ENCODE peak calls at places on chromosomes 7 and 10, in six cellular contexts. One of them, this sample, is unnamed.

GRCh38 chr7:36851382-36851781 is 127.1 kb upstream of the AOAH start:
- DNase-seq in HFF-Myc: no peak
- DNase-seq in type B pancreatic cell: no peak
- DNase-seq in colonic mucosa: no peak
- DNase-seq in GM12878: no peak
- DNase-seq in thoracic aorta: no peak
- DNase-seq in this sample: no peak

GRCh38 chr7:618539-619355 is 99.1 kb upstream of the PDGFA start:
- DNase-seq in HFF-Myc: no peak
- DNase-seq in type B pancreatic cell: no peak
- DNase-seq in colonic mucosa: peak
- DNase-seq in GM12878: no peak
- DNase-seq in thoracic aorta: no peak
- DNase-seq in this sample: peak

GRCh38 chr10:93417264-93417663 is 64.9 kb downstream of the MYOF start:
- DNase-seq in HFF-Myc: no peak
- DNase-seq in type B pancreatic cell: no peak
- DNase-seq in colonic mucosa: no peak
- DNase-seq in GM12878: no peak
- DNase-seq in thoracic aorta: no peak
- DNase-seq in this sample: no peak

GRCh38 chr10:110005716-110006115 is 2.1 kb upstream of the ADD3 start:
- DNase-seq in HFF-Myc: no peak
- DNase-seq in type B pancreatic cell: no peak
- DNase-seq in colonic mucosa: peak
- DNase-seq in GM12878: no peak
- DNase-seq in thoracic aorta: no peak
- DNase-seq in this sample: no peak

GRCh38 chr7:108367946-108368345 is 88.3 kb downstream of the NRCAM start:
- DNase-seq in HFF-Myc: no peak
- DNase-seq in type B pancreatic cell: no peak
- DNase-seq in colonic mucosa: no peak
- DNase-seq in GM12878: no peak
- DNase-seq in thoracic aorta: no peak
- DNase-seq in this sample: no peak

GRCh38 chr10:33676606-33677005 is 342.1 kb upstream of the NRP1 start:
- DNase-seq in HFF-Myc: no peak
- DNase-seq in type B pancreatic cell: no peak
- DNase-seq in colonic mucosa: no peak
- DNase-seq in GM12878: no peak
- DNase-seq in thoracic aorta: no peak
- DNase-seq in this sample: no peak

GRCh38 chr10:79027147-79028055 is 41.4 kb upstream of the ZMIZ1 start:
- DNase-seq in HFF-Myc: no peak
- DNase-seq in type B pancreatic cell: no peak
- DNase-seq in colonic mucosa: no peak
- DNase-seq in GM12878: no peak
- DNase-seq in thoracic aorta: no peak
- DNase-seq in this sample: peak

GRCh38 chr10:78224602-78225001 is 190.9 kb downstream of the RPS24 start:
- DNase-seq in HFF-Myc: no peak
- DNase-seq in type B pancreatic cell: no peak
- DNase-seq in colonic mucosa: no peak
- DNase-seq in GM12878: no peak
- DNase-seq in thoracic aorta: no peak
- DNase-seq in this sample: no peak

GRCh38 chr7:82393821-82394220 is 49.8 kb downstream of the CACNA2D1 start:
- DNase-seq in HFF-Myc: no peak
- DNase-seq in type B pancreatic cell: no peak
- DNase-seq in colonic mucosa: no peak
- DNase-seq in GM12878: no peak
- DNase-seq in thoracic aorta: no peak
- DNase-seq in this sample: no peak

GRCh38 chr7:27605283-27605682 is 57.4 kb downstream of the HIBADH start:
- DNase-seq in HFF-Myc: no peak
- DNase-seq in type B pancreatic cell: no peak
- DNase-seq in colonic mucosa: no peak
- DNase-seq in GM12878: no peak
- DNase-seq in thoracic aorta: no peak
- DNase-seq in this sample: no peak

GRCh38 chr10:70780370-70780760 is 4.8 kb downstream of the TBATA start:
- DNase-seq in HFF-Myc: no peak
- DNase-seq in type B pancreatic cell: no peak
- DNase-seq in colonic mucosa: no peak
- DNase-seq in GM12878: no peak
- DNase-seq in thoracic aorta: no peak
- DNase-seq in this sample: no peak

GRCh38 chr7:140275069-140275961 is 98.5 kb upstream of the KDM7A start:
- DNase-seq in HFF-Myc: no peak
- DNase-seq in type B pancreatic cell: no peak
- DNase-seq in colonic mucosa: no peak
- DNase-seq in GM12878: no peak
- DNase-seq in thoracic aorta: no peak
- DNase-seq in this sample: no peak

GRCh38 chr7:86025807-86026206 is 617.9 kb upstream of the GRM3 start:
- DNase-seq in HFF-Myc: no peak
- DNase-seq in type B pancreatic cell: no peak
- DNase-seq in colonic mucosa: no peak
- DNase-seq in GM12878: no peak
- DNase-seq in thoracic aorta: no peak
- DNase-seq in this sample: no peak

GRCh38 chr7:154996756-154997155 is 6.2 kb downstream of the PAXIP1 start:
- DNase-seq in HFF-Myc: no peak
- DNase-seq in type B pancreatic cell: no peak
- DNase-seq in colonic mucosa: no peak
- DNase-seq in GM12878: no peak
- DNase-seq in thoracic aorta: no peak
- DNase-seq in this sample: no peak

GRCh38 chr10:99621454-99622246 is 1.4 kb upstream of the SLC25A28 start:
- DNase-seq in HFF-Myc: no peak
- DNase-seq in type B pancreatic cell: no peak
- DNase-seq in colonic mucosa: no peak
- DNase-seq in GM12878: no peak
- DNase-seq in thoracic aorta: no peak
- DNase-seq in this sample: no peak

GRCh38 chr7:128404143-128404681 is 5.6 kb downstream of the IMPDH1 start:
- DNase-seq in HFF-Myc: no peak
- DNase-seq in type B pancreatic cell: no peak
- DNase-seq in colonic mucosa: peak
- DNase-seq in GM12878: no peak
- DNase-seq in thoracic aorta: no peak
- DNase-seq in this sample: peak
- TF ChIP-seq CTCF in HFF-Myc: no peak
- TF ChIP-seq CTCF in type B pancreatic cell: no peak
- TF ChIP-seq CTCF in colonic mucosa: no peak
- TF ChIP-seq CTCF in GM12878: no peak
- TF ChIP-seq CTCF in thoracic aorta: no peak
- TF ChIP-seq CTCF in this sample: no peak

GRCh38 chr7:47579458-47579857 is 2.5 kb downstream of the TNS3 start:
- DNase-seq in HFF-Myc: no peak
- DNase-seq in type B pancreatic cell: no peak
- DNase-seq in colonic mucosa: no peak
- DNase-seq in GM12878: no peak
- DNase-seq in thoracic aorta: no peak
- DNase-seq in this sample: no peak

GRCh38 chr7:47581821-47582747 is at the start of gene TNS3:
- DNase-seq in HFF-Myc: no peak
- DNase-seq in type B pancreatic cell: peak
- DNase-seq in colonic mucosa: no peak
- DNase-seq in GM12878: no peak
- DNase-seq in thoracic aorta: no peak
- DNase-seq in this sample: no peak

GRCh38 chr7:47581442-47581820 is 480 bp downstream of the TNS3 start:
- DNase-seq in HFF-Myc: no peak
- DNase-seq in type B pancreatic cell: peak
- DNase-seq in colonic mucosa: peak
- DNase-seq in GM12878: no peak
- DNase-seq in thoracic aorta: no peak
- DNase-seq in this sample: no peak

GRCh38 chr7:47580175-47580701 is 1.7 kb downstream of the TNS3 start:
- DNase-seq in HFF-Myc: no peak
- DNase-seq in type B pancreatic cell: no peak
- DNase-seq in colonic mucosa: peak
- DNase-seq in GM12878: no peak
- DNase-seq in thoracic aorta: no peak
- DNase-seq in this sample: no peak

GRCh38 chr7:47580811-47581331 is 1.0 kb downstream of the TNS3 start:
- DNase-seq in HFF-Myc: no peak
- DNase-seq in type B pancreatic cell: no peak
- DNase-seq in colonic mucosa: no peak
- DNase-seq in GM12878: no peak
- DNase-seq in thoracic aorta: no peak
- DNase-seq in this sample: no peak
- TF ChIP-seq CTCF in HFF-Myc: no peak
- TF ChIP-seq CTCF in type B pancreatic cell: no peak
- TF ChIP-seq CTCF in colonic mucosa: no peak
- TF ChIP-seq CTCF in GM12878: no peak
- TF ChIP-seq CTCF in thoracic aorta: no peak
- TF ChIP-seq CTCF in this sample: peak

GRCh38 chr7:153012203-153012602 is 252.7 kb downstream of the ACTR3B start:
- DNase-seq in HFF-Myc: no peak
- DNase-seq in type B pancreatic cell: no peak
- DNase-seq in colonic mucosa: no peak
- DNase-seq in GM12878: no peak
- DNase-seq in thoracic aorta: no peak
- DNase-seq in this sample: no peak

GRCh38 chr7:153022796-153023592 is 263.4 kb downstream of the ACTR3B start:
- DNase-seq in HFF-Myc: no peak
- DNase-seq in type B pancreatic cell: no peak
- DNase-seq in colonic mucosa: no peak
- DNase-seq in GM12878: no peak
- DNase-seq in thoracic aorta: no peak
- DNase-seq in this sample: no peak

GRCh38 chr7:153021542-153021941 is 262.0 kb downstream of the ACTR3B start:
- DNase-seq in HFF-Myc: no peak
- DNase-seq in type B pancreatic cell: no peak
- DNase-seq in colonic mucosa: no peak
- DNase-seq in GM12878: no peak
- DNase-seq in thoracic aorta: no peak
- DNase-seq in this sample: no peak

GRCh38 chr7:153017197-153017596 is 257.6 kb downstream of the ACTR3B start:
- DNase-seq in HFF-Myc: no peak
- DNase-seq in type B pancreatic cell: no peak
- DNase-seq in colonic mucosa: no peak
- DNase-seq in GM12878: no peak
- DNase-seq in thoracic aorta: no peak
- DNase-seq in this sample: no peak
- TF ChIP-seq CTCF in HFF-Myc: no peak
- TF ChIP-seq CTCF in type B pancreatic cell: no peak
- TF ChIP-seq CTCF in colonic mucosa: no peak
- TF ChIP-seq CTCF in GM12878: no peak
- TF ChIP-seq CTCF in thoracic aorta: no peak
- TF ChIP-seq CTCF in this sample: no peak

GRCh38 chr7:134724606-134725005 is 54.8 kb upstream of the CALD1 start:
- DNase-seq in HFF-Myc: no peak
- DNase-seq in type B pancreatic cell: no peak
- DNase-seq in colonic mucosa: no peak
- DNase-seq in GM12878: peak
- DNase-seq in thoracic aorta: no peak
- DNase-seq in this sample: no peak
- TF ChIP-seq CTCF in HFF-Myc: peak
- TF ChIP-seq CTCF in type B pancreatic cell: peak
- TF ChIP-seq CTCF in colonic mucosa: no peak
- TF ChIP-seq CTCF in GM12878: peak
- TF ChIP-seq CTCF in thoracic aorta: no peak
- TF ChIP-seq CTCF in this sample: peak

GRCh38 chr7:80736371-80736770 is 97.9 kb downstream of the CD36 start:
- DNase-seq in HFF-Myc: no peak
- DNase-seq in type B pancreatic cell: no peak
- DNase-seq in colonic mucosa: no peak
- DNase-seq in GM12878: no peak
- DNase-seq in thoracic aorta: no peak
- DNase-seq in this sample: no peak

GRCh38 chr7:80729586-80730320 is 91.3 kb downstream of the CD36 start:
- DNase-seq in HFF-Myc: no peak
- DNase-seq in type B pancreatic cell: no peak
- DNase-seq in colonic mucosa: no peak
- DNase-seq in GM12878: no peak
- DNase-seq in thoracic aorta: no peak
- DNase-seq in this sample: no peak

GRCh38 chr7:80735330-80735729 is 96.9 kb downstream of the CD36 start:
- DNase-seq in HFF-Myc: no peak
- DNase-seq in type B pancreatic cell: no peak
- DNase-seq in colonic mucosa: no peak
- DNase-seq in GM12878: no peak
- DNase-seq in thoracic aorta: no peak
- DNase-seq in this sample: no peak

GRCh38 chr7:80726731-80727130 is 88.3 kb downstream of the CD36 start:
- DNase-seq in HFF-Myc: no peak
- DNase-seq in type B pancreatic cell: no peak
- DNase-seq in colonic mucosa: no peak
- DNase-seq in GM12878: peak
- DNase-seq in thoracic aorta: no peak
- DNase-seq in this sample: no peak

DNA sequence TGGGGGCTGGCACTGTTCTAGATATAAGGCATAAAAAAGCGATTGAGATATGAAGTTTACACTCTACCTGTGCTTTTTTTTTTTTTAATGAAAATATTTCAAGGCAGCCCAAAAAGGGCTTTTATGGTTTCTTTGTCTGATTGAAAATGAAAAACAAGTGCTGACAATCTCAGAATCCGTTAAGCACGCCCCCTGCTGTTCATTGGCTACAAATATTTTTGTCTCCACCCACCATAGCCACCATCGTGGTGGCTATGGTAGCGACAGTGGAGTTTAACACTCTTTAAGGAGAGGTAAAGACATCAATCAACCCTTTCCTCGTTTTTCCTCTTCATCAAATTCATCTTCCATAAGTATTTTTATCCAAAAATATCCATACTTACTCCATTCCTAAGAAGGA is 94.2 kb downstream of the CD36 start:
- DNase-seq in HFF-Myc: no peak
- DNase-seq in type B pancreatic cell: no peak
- DNase-seq in colonic mucosa: no peak
- DNase-seq in GM12878: no peak
- DNase-seq in thoracic aorta: no peak
- DNase-seq in this sample: no peak
- TF ChIP-seq CTCF in HFF-Myc: no peak
- TF ChIP-seq CTCF in type B pancreatic cell: peak
- TF ChIP-seq CTCF in colonic mucosa: no peak
- TF ChIP-seq CTCF in GM12878: no peak
- TF ChIP-seq CTCF in thoracic aorta: no peak
- TF ChIP-seq CTCF in this sample: peak

GRCh38 chr7:109663806-109664205 is 1094.1 kb downstream of the DNAJB9 start:
- DNase-seq in HFF-Myc: no peak
- DNase-seq in type B pancreatic cell: no peak
- DNase-seq in colonic mucosa: no peak
- DNase-seq in GM12878: no peak
- DNase-seq in thoracic aorta: no peak
- DNase-seq in this sample: no peak

GRCh38 chr7:109659261-109659660 is 1089.6 kb downstream of the DNAJB9 start:
- DNase-seq in HFF-Myc: no peak
- DNase-seq in type B pancreatic cell: no peak
- DNase-seq in colonic mucosa: no peak
- DNase-seq in GM12878: no peak
- DNase-seq in thoracic aorta: no peak
- DNase-seq in this sample: no peak
- TF ChIP-seq CTCF in HFF-Myc: no peak
- TF ChIP-seq CTCF in type B pancreatic cell: no peak
- TF ChIP-seq CTCF in colonic mucosa: no peak
- TF ChIP-seq CTCF in GM12878: no peak
- TF ChIP-seq CTCF in thoracic aorta: no peak
- TF ChIP-seq CTCF in this sample: no peak